ENCODE peak calls at places on chromosomes 5 and 9, in nine cellular contexts. W is fibroblast of pulmonary artery, A is astrocyte of the cerebellum, Q is fibroblast of mammary gland, B is foreskin fibroblast, N is heart right ventricle, L is left ventricle myocardium inferior, K is GM23338, S is IMR-90. T is an unnamed sample.

GRCh38 chr5:137148656-137149055 is 350.5 kb downstream of the SPOCK1 start:
- DNase-seq in W (no peak), A (no peak), Q (no peak), B (no peak), N (no peak), L (no peak), K (no peak), S (no peak), T (no peak)

GRCh38 chr5:889075-889710 is 3.4 kb downstream of the BRD9 start:
- DNase-seq in W (no peak), A (no peak), Q (no peak), B (no peak), N (no peak), L (no peak), K (no peak), S (no peak), T (no peak)

GRCh38 chr5:127028822-127029457 is 1.4 kb downstream of the MARCHF3 start:
- DNase-seq in W (no peak), A (no peak), Q (peak), B (peak), N (no peak), L (no peak), K (no peak), S (peak), T (no peak)

GRCh38 chr5:137221914-137222313 is 277.2 kb downstream of the SPOCK1 start:
- DNase-seq in W (no peak), A (no peak), Q (no peak), B (no peak), N (no peak), L (no peak), K (no peak), S (no peak), T (no peak)

GRCh38 chr9:34540826-34541225 is 18.0 kb upstream of the ENHO start:
- DNase-seq in W (peak), A (no peak), Q (peak), B (peak), N (no peak), L (no peak), K (no peak), S (peak), T (no peak)

GRCh38 chr5:140966293-140967225 is at the start of gene PCDHAC2:
- DNase-seq in W (peak), A (no peak), Q (peak), B (peak), N (peak), L (peak), K (peak), S (no peak), T (no peak)

GRCh38 chr9:113559834-113560620 is 96.5 kb downstream of the RGS3 start:
- DNase-seq in W (no peak), A (no peak), Q (no peak), B (no peak), N (no peak), L (no peak), K (no peak), S (no peak), T (no peak)

GRCh38 chr5:67989457-67989856 is 226.1 kb upstream of the PIK3R1 start:
- DNase-seq in W (peak), A (no peak), Q (peak), B (peak), N (no peak), L (no peak), K (peak), S (peak), T (no peak)

GRCh38 chr5:139050432-139050831 is 147.7 kb downstream of the SIL1 start:
- DNase-seq in W (no peak), A (no peak), Q (no peak), B (no peak), N (no peak), L (no peak), K (no peak), S (no peak), T (no peak)

GRCh38 chr9:134224130-134224826 is 59.9 kb upstream of the RNU6ATAC start:
- DNase-seq in W (no peak), A (no peak), Q (no peak), B (no peak), N (peak), L (no peak), K (no peak), S (no peak), T (no peak)

GRCh38 chr9:85136978-85137377 is 467.4 kb downstream of the NTRK2 start:
- DNase-seq in W (no peak), A (no peak), Q (no peak), B (no peak), N (no peak), L (no peak), K (no peak), S (no peak), T (no peak)

GRCh38 chr9:85147046-85147640 is 477.6 kb downstream of the NTRK2 start:
- DNase-seq in W (no peak), A (no peak), Q (no peak), B (no peak), N (no peak), L (no peak), K (no peak), S (no peak), T (no peak)

GRCh38 chr9:85137606-85138150 is 468.1 kb downstream of the NTRK2 start:
- DNase-seq in W (no peak), A (no peak), Q (no peak), B (no peak), N (no peak), L (no peak), K (no peak), S (no peak), T (no peak)

DNA sequence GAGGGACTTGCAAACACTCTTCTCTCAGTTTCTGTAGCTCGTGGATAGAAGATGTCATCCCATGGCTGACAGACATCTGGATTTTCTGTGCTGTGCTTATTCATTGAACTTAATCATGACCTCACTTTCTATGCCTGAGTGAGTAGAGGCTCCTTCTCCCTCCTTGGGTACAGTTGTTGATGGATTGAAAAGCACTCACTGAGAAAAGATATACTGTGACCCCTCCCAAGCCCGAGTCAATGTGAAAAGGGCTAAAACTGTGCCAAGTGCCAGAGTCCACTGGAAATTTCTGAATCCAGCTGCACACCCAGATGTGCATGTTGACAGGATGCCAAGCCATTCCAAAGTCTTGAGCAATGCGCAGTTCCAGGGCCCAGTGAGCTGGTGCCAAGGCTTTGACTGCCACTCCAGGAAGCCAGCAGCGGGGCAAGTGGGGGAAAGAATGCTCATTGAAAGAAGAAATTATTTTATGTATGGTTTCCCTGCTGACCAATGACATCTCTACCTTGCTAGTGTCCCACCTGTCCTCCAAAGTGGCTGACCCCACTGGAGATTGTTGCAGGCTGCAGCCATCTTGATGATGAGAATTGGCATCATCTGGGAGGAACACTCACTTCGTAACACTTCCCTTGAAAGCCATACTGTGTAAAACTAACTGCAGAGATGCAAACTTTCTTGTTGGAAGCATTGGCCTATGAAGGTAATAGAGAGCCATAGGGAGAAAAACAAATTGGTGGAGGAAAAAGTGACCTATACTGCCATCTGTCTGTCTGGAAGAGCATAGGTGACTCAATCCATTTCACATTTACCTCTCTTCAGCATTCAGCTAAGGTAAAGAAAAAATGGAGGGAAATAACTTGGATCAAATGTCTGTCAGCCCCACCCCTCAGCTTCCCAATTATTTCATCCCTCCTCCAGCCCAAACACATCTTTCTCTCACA is 473.2 kb downstream of the NTRK2 start:
- DNase-seq in W (peak), A (peak), Q (peak), B (peak), N (peak), L (peak), K (peak), S (no peak), T (no peak)
- TF ChIP-seq CTCF in W (peak), A (peak), Q (peak), B (peak), N (no peak), L (peak), K (peak), S (no peak), T (peak)

DNA sequence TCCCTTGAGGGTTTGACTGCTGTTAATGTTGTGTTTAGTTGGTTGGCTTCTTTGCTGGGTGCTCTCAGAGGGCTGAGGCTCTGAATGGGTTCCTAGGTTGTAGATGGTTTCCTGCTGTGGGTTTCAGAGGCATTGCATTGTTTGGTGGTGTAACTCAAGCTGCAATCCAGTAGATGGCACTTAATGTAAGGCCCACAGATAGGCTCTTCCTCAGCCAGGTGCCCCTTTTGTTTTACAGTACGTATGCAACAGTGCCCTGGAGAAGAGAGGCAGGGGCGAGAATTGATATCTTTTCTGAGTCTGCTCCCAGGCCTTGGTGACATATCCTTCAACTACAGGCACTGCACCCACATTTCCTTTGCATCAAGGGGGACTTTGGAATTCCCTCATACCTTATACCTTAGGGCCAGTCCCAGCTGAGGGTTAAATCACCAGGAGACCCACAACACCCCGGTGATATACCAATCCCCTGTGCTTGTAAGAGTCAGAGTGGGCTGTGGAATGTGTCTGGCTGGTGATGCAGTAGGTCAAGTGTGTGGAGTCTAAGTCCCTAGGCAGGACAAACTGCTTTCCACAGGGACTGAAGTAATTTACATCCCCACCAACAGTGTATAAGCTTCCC is 7.0 kb upstream of the UGT3A2 start:
- DNase-seq in W (peak), A (no peak), Q (no peak), B (no peak), N (no peak), L (no peak), K (peak), S (no peak), T (no peak)
- TF ChIP-seq CTCF in W (peak), A (no peak), Q (peak), B (no peak), N (no peak), L (no peak), K (peak), S (peak), T (no peak)

GRCh38 chr9:9337129-9337528 is 1275.7 kb downstream of the PTPRD start:
- DNase-seq in W (no peak), A (no peak), Q (no peak), B (no peak), N (no peak), L (no peak), K (peak), S (no peak), T (no peak)
- TF ChIP-seq CTCF in W (no peak), A (no peak), Q (no peak), B (no peak), N (no peak), L (no peak), K (peak), S (no peak), T (no peak)

GRCh38 chr9:4642351-4642750 is 19.7 kb upstream of the PLPP6 start:
- DNase-seq in W (no peak), A (no peak), Q (no peak), B (no peak), N (no peak), L (no peak), K (no peak), S (no peak), T (no peak)

GRCh38 chr9:4639420-4639819 is 22.7 kb upstream of the PLPP6 start:
- DNase-seq in W (no peak), A (no peak), Q (no peak), B (no peak), N (no peak), L (no peak), K (no peak), S (no peak), T (no peak)

GRCh38 chr9:4638968-4639367 is 23.1 kb upstream of the PLPP6 start:
- DNase-seq in W (no peak), A (no peak), Q (no peak), B (no peak), N (no peak), L (no peak), K (peak), S (no peak), T (no peak)

GRCh38 chr9:4640027-4640426 is 22.1 kb upstream of the PLPP6 start:
- DNase-seq in W (peak), A (peak), Q (peak), B (peak), N (no peak), L (no peak), K (peak), S (no peak), T (no peak)
- TF ChIP-seq CTCF in W (peak), A (peak), Q (peak), B (peak), N (peak), L (peak), K (peak), S (peak), T (peak)

DNA sequence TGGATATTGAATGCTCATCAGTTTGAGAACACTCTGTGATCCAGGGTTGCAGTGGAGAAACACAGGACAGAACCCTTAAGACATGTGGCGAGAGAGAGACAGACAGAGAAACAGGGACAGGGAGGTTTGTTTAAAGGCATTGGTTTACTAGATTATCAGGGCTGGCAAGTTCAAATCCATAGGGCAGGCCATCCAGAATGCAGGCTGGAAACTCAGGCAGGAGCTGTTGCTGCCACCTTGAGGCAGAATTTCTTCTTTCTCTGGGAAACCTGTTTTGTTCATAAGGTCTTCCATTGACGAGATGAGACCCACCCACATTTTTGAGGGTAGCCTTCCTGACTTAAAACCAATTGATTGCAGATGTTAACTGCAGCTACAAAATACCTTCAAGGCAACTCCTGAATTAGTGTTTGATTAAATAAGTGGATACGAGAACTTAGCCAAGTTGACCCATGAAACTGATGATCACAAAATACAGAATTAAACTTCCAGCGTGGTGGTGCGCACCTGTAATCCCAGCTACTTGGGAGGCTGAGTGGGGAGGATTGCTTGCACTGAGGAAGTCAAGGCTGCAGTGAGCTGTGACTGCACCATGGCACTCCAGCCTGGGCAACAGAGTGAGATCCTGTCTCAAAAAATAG is 55.9 kb downstream of the NSUN2 start:
- DNase-seq in W (peak), A (peak), Q (peak), B (peak), N (no peak), L (no peak), K (peak), S (peak), T (peak)
- TF ChIP-seq CTCF in W (peak), A (peak), Q (peak), B (peak), N (peak), L (peak), K (peak), S (peak), T (peak)

GRCh38 chr5:162603399-162603798 is 535.8 kb downstream of the GABRG2 start:
- DNase-seq in W (no peak), A (no peak), Q (no peak), B (no peak), N (no peak), L (no peak), K (no peak), S (no peak), T (no peak)

DNA sequence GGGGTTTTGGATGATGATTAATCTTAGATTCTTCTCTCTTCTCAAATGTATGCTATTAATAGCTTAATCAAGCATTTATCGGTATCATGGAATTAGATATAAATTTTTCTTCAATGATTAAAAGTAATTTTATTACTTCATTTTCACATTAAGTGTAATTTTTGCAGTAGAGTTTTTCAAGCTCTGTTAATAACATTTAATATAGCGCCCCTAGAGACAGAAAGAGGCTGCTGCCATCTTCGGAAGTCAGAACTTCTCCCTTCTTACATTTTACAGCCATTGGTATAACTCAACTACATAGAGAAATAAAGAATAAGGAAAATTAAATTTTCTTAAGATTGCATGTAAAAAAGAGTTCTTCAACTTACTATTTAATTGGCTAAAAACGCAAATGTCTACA is 540.3 kb downstream of the GABRG2 start:
- DNase-seq in W (no peak), A (no peak), Q (no peak), B (no peak), N (no peak), L (no peak), K (peak), S (no peak), T (no peak)
- TF ChIP-seq CTCF in W (no peak), A (no peak), Q (no peak), B (no peak), N (no peak), L (no peak), K (peak), S (no peak), T (no peak)

DNA sequence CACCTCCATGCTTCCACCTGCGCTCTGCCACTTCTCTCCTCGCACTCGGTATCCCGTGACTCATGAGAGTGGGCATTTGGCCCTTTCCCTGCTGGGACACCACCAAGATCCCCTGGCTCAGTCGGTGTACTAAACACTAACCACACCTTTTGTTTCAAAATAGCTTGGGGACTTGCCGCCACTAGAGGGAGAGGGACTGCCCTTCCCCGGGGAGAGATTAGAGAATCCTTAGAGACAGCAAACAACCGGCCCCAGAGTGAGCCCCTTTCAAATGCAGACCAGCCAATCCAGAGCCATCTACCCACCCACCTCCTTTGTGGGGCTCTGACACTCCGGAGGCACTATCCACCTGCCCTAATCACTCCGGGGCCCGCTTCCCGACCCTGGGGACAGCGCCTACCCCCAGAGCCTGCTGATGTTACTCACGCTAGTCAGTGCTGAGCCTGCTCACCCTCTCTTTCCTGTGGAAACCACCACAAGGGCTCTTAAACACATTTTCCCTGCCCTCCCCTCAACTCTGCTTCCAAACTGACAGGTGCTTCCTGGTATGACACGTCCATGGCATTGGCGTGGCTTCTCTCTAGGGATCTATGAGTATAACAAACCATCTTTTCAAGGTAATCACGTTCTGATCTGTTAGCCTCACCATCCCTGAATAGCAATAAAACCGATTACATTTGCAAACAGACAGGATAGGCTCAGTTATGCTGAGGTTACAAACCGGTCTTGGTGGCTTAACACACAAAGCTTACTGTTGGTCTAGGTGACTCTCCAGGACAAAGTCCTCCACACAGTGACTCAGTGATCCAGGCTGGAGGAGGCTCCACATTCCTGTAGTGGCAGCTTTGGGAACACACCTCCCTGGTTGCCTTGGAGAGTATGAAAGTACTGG is 180.1 kb upstream of the MVB12B start:
- DNase-seq in W (no peak), A (no peak), Q (no peak), B (no peak), N (no peak), L (no peak), K (peak), S (no peak), T (no peak)
- TF ChIP-seq CTCF in W (peak), A (peak), Q (peak), B (peak), N (no peak), L (peak), K (peak), S (peak), T (peak)

DNA sequence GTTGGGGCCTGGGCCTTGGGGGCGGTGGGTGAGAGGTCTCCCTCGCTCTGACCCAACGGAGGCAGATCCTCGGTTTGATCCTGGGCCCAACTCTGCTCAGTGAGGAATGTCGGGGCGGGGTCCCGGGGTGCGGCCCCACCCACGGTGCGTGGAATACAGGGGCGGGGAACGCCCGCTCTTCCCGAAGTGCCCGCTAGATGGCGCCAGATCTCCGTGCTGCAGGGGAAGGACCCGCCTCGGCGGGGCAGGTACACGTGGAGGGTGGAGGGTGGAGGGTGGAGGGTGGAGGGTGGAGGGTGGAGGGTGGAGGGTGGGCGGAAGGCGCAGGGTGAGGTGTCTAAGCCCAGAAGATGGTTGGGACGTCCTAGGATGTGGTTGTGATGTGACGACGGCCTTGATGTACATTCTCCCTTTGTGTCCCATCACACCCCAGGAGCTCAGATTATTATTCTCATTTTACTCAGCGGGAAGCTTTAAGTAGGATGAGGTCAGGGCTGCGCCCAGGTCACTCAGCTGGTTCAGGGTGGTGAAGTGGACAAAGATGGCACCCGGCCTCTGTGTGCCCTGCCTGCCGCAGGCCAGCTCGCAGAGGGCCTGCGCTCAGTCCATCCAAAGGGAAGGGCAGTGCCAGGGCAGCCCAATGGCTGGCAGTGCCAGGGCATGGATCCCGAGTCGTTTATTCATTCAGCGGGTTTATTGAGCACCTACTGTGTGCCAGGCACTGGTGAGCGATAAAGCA is 9.4 kb upstream of the RPS14 start:
- DNase-seq in W (peak), A (no peak), Q (peak), B (peak), N (peak), L (peak), K (peak), S (peak), T (no peak)
- TF ChIP-seq CTCF in W (peak), A (peak), Q (peak), B (peak), N (peak), L (peak), K (peak), S (peak), T (peak)

T was measured in AG09319.